ENCODE peak calls at places on chromosomes 4 and X, in seven cellular contexts. V is IMR-90, Q is H1, E is mesendoderm, B is neuronal stem cell, O is H9, R is mesenchymal stem cell. N is an unnamed sample.

GRCh38 chrX:39969099-39969825 is 128.5 kb downstream of the BCOR start:
- DNase-seq in E (peak; percentile 78), Q (peak; percentile 50), R (no peak), B (no peak), V (no peak), O (peak; percentile 86), N (no peak)

GRCh38 chrX:75113664-75114063 is 42.4 kb downstream of the ABCB7 start:
- DNase-seq in V (no peak), B (no peak), E (no peak), R (no peak), O (no peak), Q (no peak), N (no peak)

GRCh38 chr4:86939123-86939522 is 4.3 kb downstream of the AFF1 start:
- DNase-seq in Q (no peak), R (peak; percentile 34), V (no peak), O (no peak), E (no peak), B (no peak), N (peak; percentile 55)

GRCh38 chr4:63632858-63633257 is 776.4 kb downstream of the TECRL start:
- DNase-seq in V (no peak), O (no peak), Q (no peak), B (no peak), R (no peak), E (no peak), N (no peak)

GRCh38 chrX:42484233-42484632 is 293.7 kb downstream of the PPP1R2C start:
- DNase-seq in O (no peak), R (no peak), E (no peak), V (no peak), B (no peak), Q (no peak), N (no peak)

GRCh38 chr4:45317276-45317675 is 590.9 kb upstream of the GNPDA2 start:
- DNase-seq in B (no peak), E (no peak), O (no peak), R (peak; percentile 46), V (no peak), Q (no peak), N (no peak)

GRCh38 chr4:92047209-92047877 is 256.4 kb upstream of the GRID2 start:
- DNase-seq in E (peak; percentile 55), O (no peak), V (peak; percentile 1), B (no peak), R (peak; percentile 29), Q (no peak), N (no peak)

GRCh38 chr4:67779631-67780030 is 25.4 kb upstream of the GNRHR start:
- DNase-seq in R (no peak), V (no peak), O (no peak), Q (no peak), E (no peak), B (no peak), N (no peak)

GRCh38 chr4:133147922-133148689 is 988 bp upstream of the PCDH10 start:
- DNase-seq in Q (peak; percentile 59), E (peak; percentile 87), R (peak; percentile 79), O (peak; percentile 55), V (peak; percentile 21), B (peak; percentile 41), N (peak; percentile 16)

GRCh38 chrX:134990475-134991473 is at the start of gene SMIM10:
- DNase-seq in V (peak; percentile 79), E (peak; percentile 53), O (peak; percentile 45), Q (peak; percentile 55), B (no peak), R (peak; percentile 83), N (peak; percentile 74)

GRCh38 chr4:1592179-1593037 is 91.7 kb downstream of the FAM53A start:
- DNase-seq in V (no peak), Q (no peak), R (no peak), O (no peak), E (no peak), B (no peak), N (no peak)

GRCh38 chrX:25524150-25524549 is 508.4 kb upstream of the ARX start:
- DNase-seq in V (peak; percentile 33), Q (no peak), B (no peak), R (no peak), E (no peak), O (no peak), N (no peak)

GRCh38 chr4:154692311-154692818 is 51.4 kb upstream of the LRAT start:
- DNase-seq in B (no peak), O (no peak), R (no peak), E (no peak), V (no peak), Q (no peak), N (no peak)

GRCh38 chr4:130210871-130211270 is 1114.9 kb downstream of the C4orf33 start:
- DNase-seq in R (peak; percentile 65), B (no peak), Q (no peak), V (no peak), E (no peak), O (no peak), N (peak; percentile 12)

GRCh38 chr4:52780627-52781354 is 29.6 kb upstream of the ERVMER34-1 start:
- DNase-seq in V (no peak), O (no peak), Q (no peak), R (no peak), B (no peak), E (peak; percentile 19), N (no peak)

GRCh38 chrX:136209016-136209738 is 42.0 kb downstream of the MAP7D3 start:
- DNase-seq in E (peak; percentile 54), R (peak; percentile 62), B (no peak), O (peak; percentile 47), Q (no peak), V (peak; percentile 56), N (peak; percentile 43)

GRCh38 chrX:132757066-132757623 is 201.3 kb downstream of the HS6ST2 start:
- DNase-seq in B (no peak), O (no peak), Q (no peak), V (no peak), E (peak; percentile 30), R (no peak), N (no peak)

GRCh38 chrX:127207326-127207725 is 387.8 kb downstream of the PRR32 start:
- DNase-seq in E (peak; percentile 23), O (no peak), R (no peak), Q (no peak), V (no peak), B (peak; percentile 18), N (no peak)

GRCh38 chr4:141569141-141569540 is 67.2 kb upstream of the IL15 start:
- DNase-seq in B (no peak), E (no peak), R (peak; percentile 9), O (no peak), V (peak; percentile 67), Q (no peak), N (peak; percentile 58)

GRCh38 chr4:13540446-13541175 is 3.7 kb downstream of the NKX3-2 start:
- DNase-seq in E (no peak), R (no peak), V (no peak), O (peak; percentile 32), Q (peak; percentile 48), B (no peak), N (no peak)

GRCh38 chr4:52094746-52095145 is 43.6 kb downstream of the SPATA18 start:
- DNase-seq in R (no peak), E (no peak), B (no peak), V (no peak), O (no peak), Q (no peak), N (no peak)

GRCh38 chr4:40546972-40547371 is 82.7 kb downstream of the RBM47 start:
- DNase-seq in B (no peak), O (no peak), R (no peak), V (no peak), E (no peak), Q (no peak), N (no peak)

GRCh38 chrX:41051303-41051702 is 33.9 kb upstream of the USP9X start:
- DNase-seq in O (no peak), R (no peak), V (no peak), B (no peak), Q (no peak), E (no peak), N (no peak)

GRCh38 chrX:85084770-85085393 is 81.2 kb downstream of the APOOL start:
- DNase-seq in R (peak; percentile 37), Q (no peak), O (no peak), V (peak; percentile 49), B (peak; percentile 1), E (peak; percentile 13), N (peak; percentile 62)

GRCh38 chrX:153946910-153947769 is 2.7 kb upstream of the RENBP start:
- DNase-seq in Q (peak; percentile 77), B (peak; percentile 56), V (peak; percentile 68), R (peak; percentile 82), E (peak; percentile 84), O (peak; percentile 80), N (peak; percentile 69)

GRCh38 chr4:71863457-71863856 is 79.6 kb upstream of the GC start:
- DNase-seq in O (no peak), R (no peak), B (no peak), V (no peak), E (no peak), Q (no peak), N (no peak)

DNA sequence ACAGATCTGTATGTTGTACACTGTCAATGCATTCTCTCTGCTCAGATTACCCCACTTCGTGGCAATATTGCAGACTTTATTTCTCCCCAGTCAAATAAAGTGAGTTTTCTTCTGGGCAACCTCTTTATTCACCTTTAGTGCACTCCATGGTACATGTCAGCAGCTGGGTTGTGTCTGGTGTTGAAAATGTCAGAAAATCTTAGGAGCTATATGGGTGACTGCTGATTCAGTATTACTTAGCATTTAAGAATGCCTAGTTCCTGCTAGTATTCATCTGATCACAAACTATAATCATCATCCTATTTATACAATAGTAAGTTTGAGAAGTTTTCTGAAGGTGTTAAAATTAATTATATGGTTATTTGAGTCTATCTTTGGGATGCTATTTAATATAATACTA is 112.5 kb downstream of the CFAP299 start:
- DNase-seq in E (no peak), O (no peak), B (no peak), R (no peak), V (peak; percentile 52), Q (no peak), N (peak; percentile 3)
- H3K4ac ChIP-seq in E (no peak overlapping the region), O (no peak overlapping the region), B (no peak overlapping the region), R (no peak overlapping the region), V (no peak overlapping the region), Q (no peak overlapping the region), N (no peak overlapping the region)

GRCh38 chr4:110902500-110902899 is 279.6 kb upstream of the PITX2 start:
- DNase-seq in Q (no peak), O (no peak), E (peak; percentile 63), B (no peak), R (no peak), V (peak; percentile 11), N (peak; percentile 17)

GRCh38 chr4:110900206-110900769 is 277.4 kb upstream of the PITX2 start:
- DNase-seq in Q (no peak), V (peak; percentile 20), O (no peak), B (no peak), E (no peak), R (peak; percentile 32), N (no peak)

GRCh38 chr4:110898290-110898689 is 275.4 kb upstream of the PITX2 start:
- DNase-seq in Q (no peak), V (no peak), B (no peak), O (no peak), R (no peak), E (no peak), N (no peak)

GRCh38 chr4:110897779-110898178 is 274.9 kb upstream of the PITX2 start:
- DNase-seq in R (no peak), B (no peak), E (no peak), O (no peak), V (no peak), Q (no peak), N (no peak)
- H3K4ac ChIP-seq in R (no peak overlapping the region), B (no peak overlapping the region), E (no peak overlapping the region), O (no peak overlapping the region), V (no peak overlapping the region), Q (no peak overlapping the region), N (no peak overlapping the region)

GRCh38 chrX:77200663-77201062 is 246.5 kb upstream of the FGF16 start:
- DNase-seq in V (no peak), R (no peak), O (no peak), B (no peak), E (no peak), Q (no peak), N (no peak)
- H3K4ac ChIP-seq in V (no peak overlapping the region), R (no peak overlapping the region), O (no peak overlapping the region), B (no peak overlapping the region), E (no peak overlapping the region), Q (no peak overlapping the region), N (no peak overlapping the region)

GRCh38 chr4:76504613-76505465 is 69.8 kb downstream of the SHROOM3 start:
- DNase-seq in Q (no peak), B (no peak), O (no peak), R (peak; percentile 65), E (peak; percentile 62), V (peak; percentile 63), N (peak; percentile 72)
- H3K4ac ChIP-seq in Q (no peak overlapping the region), B (no peak overlapping the region), O (no peak overlapping the region), R (no peak overlapping the region), E (no peak overlapping the region), V (no peak overlapping the region), N (no peak overlapping the region)